ENCODE peak calls at places on chromosomes 4 and X, in six cellular contexts. O is SJSA1, Y is hepatocyte, A is PC-3, R is mesendoderm, Z is mucosa of descending colon. G is an unnamed sample.

GRCh38 chr4:8228319-8229250 is 29.5 kb downstream of the SH3TC1 start:
- DNase-seq in A (peak; percentile 71), Y (peak; percentile 66), O (no peak), Z (peak; percentile 62), R (peak; percentile 39), G (peak; percentile 23)

GRCh38 chr4:35541146-35541887 is 703.0 kb downstream of the ARAP2 start:
- DNase-seq in R (no peak), O (no peak), Y (no peak), A (no peak), Z (no peak), G (no peak)

GRCh38 chrX:134761788-134762187 is 103.5 kb upstream of the PLAC1 start:
- DNase-seq in O (peak; percentile 3), R (peak; percentile 26), Z (no peak), A (peak; percentile 56), Y (peak; percentile 10), G (no peak)

GRCh38 chrX:12443534-12444098 is 305.3 kb downstream of the FRMPD4 start:
- DNase-seq in Y (no peak), O (no peak), A (no peak), R (no peak), Z (no peak), G (no peak)

GRCh38 chr4:56134272-56134671 is 185.5 kb downstream of the CEP135 start:
- DNase-seq in Y (no peak), Z (no peak), O (peak; percentile 3), A (no peak), R (peak; percentile 72), G (peak; percentile 26)

GRCh38 chrX:150499240-150499639 is 69.2 kb upstream of the MTM1 start:
- DNase-seq in A (no peak), Z (no peak), R (no peak), O (no peak), Y (no peak), G (no peak)

GRCh38 chr4:153822316-153822715 is 33.4 kb upstream of the SFRP2 start:
- DNase-seq in Y (no peak), O (no peak), R (no peak), A (peak; percentile 63), Z (no peak), G (no peak)

GRCh38 chr4:51907001-51907669 is 64.2 kb downstream of the DCUN1D4 start:
- DNase-seq in Z (no peak), R (no peak), O (no peak), Y (no peak), A (no peak), G (no peak)

GRCh38 chrX:3177851-3178250 is 136.6 kb downstream of the ARSF start:
- DNase-seq in A (peak; percentile 11), O (no peak), Y (peak; percentile 16), R (no peak), Z (no peak), G (no peak)

GRCh38 chrX:74270393-74270792 is 33.6 kb upstream of the ZCCHC13 start:
- DNase-seq in O (no peak), R (no peak), A (no peak), Z (no peak), Y (no peak), G (no peak)

GRCh38 chr4:165974647-165975335 is 101.8 kb downstream of the TLL1 start:
- DNase-seq in O (no peak), Y (no peak), R (no peak), Z (no peak), A (peak; percentile 55), G (no peak)

GRCh38 chr4:112652216-112652615 is 15.3 kb downstream of the LARP7 start:
- DNase-seq in Z (no peak), Y (no peak), A (no peak), R (peak; percentile 98), O (no peak), G (peak; percentile 86)

GRCh38 chrX:130171446-130172126 is at the start of gene RAB33A:
- DNase-seq in O (no peak), Y (peak; percentile 21), Z (peak; percentile 30), R (no peak), A (no peak), G (peak; percentile 56)

GRCh38 chr4:170497105-170497504 is 407.3 kb upstream of the AADAT start:
- DNase-seq in Y (no peak), O (peak; percentile 2), Z (no peak), A (peak; percentile 35), R (no peak), G (peak; percentile 6)

GRCh38 chrX:40734956-40735317 is 405 bp downstream of the MED14 start:
- DNase-seq in A (no peak), Y (peak; percentile 30), Z (no peak), O (no peak), R (no peak), G (no peak)

GRCh38 chr4:108342325-108342986 is 173.7 kb upstream of the LEF1 start:
- DNase-seq in Z (no peak), A (no peak), R (no peak), O (no peak), Y (no peak), G (no peak)

GRCh38 chr4:95304898-95305297 is 243.9 kb downstream of the UNC5C start:
- DNase-seq in A (peak; percentile 94), Y (no peak), Z (no peak), R (peak; percentile 42), O (peak; percentile 90), G (peak; percentile 64)

GRCh38 chrX:38233891-38234807 is 13.5 kb upstream of the SRPX start:
- DNase-seq in A (peak; percentile 65), Z (no peak), R (peak; percentile 76), Y (no peak), O (peak; percentile 3), G (no peak)

GRCh38 chrX:77275392-77275791 is 171.8 kb upstream of the FGF16 start:
- DNase-seq in Z (no peak), O (peak; percentile 0), R (peak; percentile 59), A (no peak), Y (no peak), G (no peak)

GRCh38 chr4:152998861-152999260 is 62.7 kb downstream of the FHDC1 start:
- DNase-seq in A (no peak), O (no peak), R (no peak), Y (no peak), Z (no peak), G (no peak)

GRCh38 chr4:137861682-137862081 is 329.4 kb upstream of the PCDH18 start:
- DNase-seq in Z (no peak), A (peak; percentile 25), R (peak; percentile 2), Y (peak; percentile 25), O (no peak), G (peak; percentile 16)

GRCh38 chr4:47590325-47590724 is 105.2 kb downstream of the ATP10D start:
- DNase-seq in R (no peak), Z (no peak), O (no peak), A (no peak), Y (no peak), G (no peak)

GRCh38 chrX:56763556-56764152 is 34.6 kb downstream of the NBDY start:
- DNase-seq in Y (no peak), R (no peak), O (no peak), A (no peak), Z (no peak), G (peak; percentile 67)

GRCh38 chr4:182955411-182955810 is 38.2 kb upstream of the DCTD start:
- DNase-seq in A (no peak), O (no peak), Z (no peak), Y (no peak), R (no peak), G (no peak)

GRCh38 chrX:42247241-42247640 is 323.9 kb upstream of the CASK start:
- DNase-seq in R (no peak), O (no peak), Z (no peak), Y (peak; percentile 8), A (no peak), G (no peak)

GRCh38 chrX:30027636-30028035 is 187.7 kb upstream of the MAGEB2 start:
- DNase-seq in O (no peak), Z (no peak), A (peak; percentile 31), R (peak; percentile 52), Y (no peak), G (peak; percentile 36)

GRCh38 chr4:95693594-95693993 is 144.8 kb upstream of the UNC5C start:
- DNase-seq in A (peak; percentile 58), Y (no peak), O (no peak), Z (no peak), R (peak; percentile 81), G (peak; percentile 9)

GRCh38 chr4:173125216-173125812 is 43.3 kb upstream of the GALNT7 start:
- DNase-seq in R (no peak), Y (no peak), A (no peak), Z (no peak), O (no peak), G (no peak)
- H3K4me1 ChIP-seq in R (no peaks in the 10 kb centered on the region), Y (no peaks in the 10 kb centered on the region), A (no peaks in the 10 kb centered on the region), Z (peaks cover 15% of the 10 kb centered on the region), O (no peaks in the 10 kb centered on the region), G (no peaks in the 10 kb centered on the region)

GRCh38 chr4:144970597-144970996 is 127.4 kb downstream of the ANAPC10 start:
- DNase-seq in A (no peak), Y (no peak), Z (no peak), R (no peak), O (peak; percentile 18), G (no peak)

GRCh38 chr4:144969793-144970192 is 128.2 kb downstream of the ANAPC10 start:
- DNase-seq in R (no peak), Z (no peak), Y (no peak), O (no peak), A (no peak), G (no peak)

DNA sequence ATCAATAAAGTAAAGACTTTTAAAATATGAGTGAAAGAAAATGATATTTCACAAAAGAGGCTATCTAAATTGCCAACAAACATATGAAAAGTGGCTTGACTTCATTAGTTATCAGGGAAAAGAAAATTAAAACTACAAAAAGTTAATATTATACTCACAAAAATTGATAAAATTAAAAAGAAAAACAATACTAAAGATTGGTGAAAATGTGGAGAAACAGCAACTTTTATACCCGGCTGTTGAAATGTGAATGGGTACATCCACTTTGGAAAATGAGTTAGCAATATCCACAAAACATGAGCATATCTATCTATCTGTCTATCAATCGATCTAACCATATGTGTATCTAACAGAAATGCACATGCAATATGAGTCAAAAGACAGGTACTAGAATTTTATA is 122.3 kb downstream of the ANAPC10 start:
- DNase-seq in O (no peak), Y (no peak), Z (no peak), A (no peak), R (no peak), G (no peak)
- H3K4me1 ChIP-seq in O (no peaks in the 10 kb centered on the region), Y (no peaks in the 10 kb centered on the region), Z (no peaks in the 10 kb centered on the region), A (no peaks in the 10 kb centered on the region), R (no peaks in the 10 kb centered on the region), G (peaks cover 2% of the 10 kb centered on the region)

DNA sequence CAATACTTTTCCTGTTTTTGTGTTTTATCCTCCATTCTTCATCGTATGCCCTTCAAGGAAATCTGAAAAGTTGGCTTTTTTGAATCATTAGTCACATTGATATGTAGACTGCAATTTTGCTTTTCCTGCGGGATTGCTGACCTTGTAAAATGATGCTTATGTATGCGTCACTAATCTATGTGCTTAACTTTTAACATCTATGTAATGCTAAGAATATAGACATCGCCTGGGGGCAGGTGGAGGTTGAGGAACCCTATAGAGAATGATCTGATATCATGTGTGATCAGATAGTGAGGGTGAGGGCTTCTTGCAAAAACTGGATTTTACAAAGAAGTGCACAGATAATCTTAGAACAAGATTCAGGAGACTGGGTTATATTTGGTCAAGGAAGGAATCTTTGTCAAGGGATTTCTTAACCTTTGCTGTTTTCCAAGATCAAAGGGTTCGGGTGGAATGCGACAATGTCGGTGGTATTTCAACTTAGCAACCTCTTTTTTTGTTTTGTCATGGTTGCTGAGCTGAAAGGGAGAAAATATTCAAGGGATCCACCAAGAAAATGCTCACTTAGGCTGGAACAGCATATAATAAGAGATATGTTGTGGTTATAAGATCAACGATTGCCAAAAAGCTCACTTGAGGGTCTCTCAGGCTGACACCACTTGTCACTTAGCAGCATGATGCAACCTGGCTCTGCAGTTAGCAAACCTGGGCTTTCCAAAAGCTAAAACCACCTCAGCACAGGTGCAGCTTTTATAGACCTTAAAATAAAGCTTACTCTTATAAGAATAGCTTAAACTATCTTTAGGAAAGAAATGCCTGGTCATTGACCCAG is 70.6 kb upstream of the PUDP start:
- DNase-seq in Y (no peak), R (peak; percentile 32), O (no peak), Z (no peak), A (no peak), G (no peak)
- H3K4me1 ChIP-seq in Y (no peaks in the 10 kb centered on the region), R (no peaks in the 10 kb centered on the region), O (no peaks in the 10 kb centered on the region), Z (no peaks in the 10 kb centered on the region), A (peaks cover 4% of the 10 kb centered on the region), G (no peaks in the 10 kb centered on the region)

GRCh38 chr4:62455871-62456270 is 1255.7 kb downstream of the ADGRL3 start:
- DNase-seq in O (no peak), R (peak; percentile 59), Y (no peak), Z (no peak), A (peak; percentile 24), G (no peak)
- H3K4me1 ChIP-seq in O (no peaks in the 10 kb centered on the region), R (no peaks in the 10 kb centered on the region), Y (no peaks in the 10 kb centered on the region), Z (no peaks in the 10 kb centered on the region), A (peaks cover 38% of the 10 kb centered on the region), G (no peaks in the 10 kb centered on the region)